ENCODE peak calls at places on chromosome 10, in six cellular contexts. Z, G, L, J, C and R are unnamed samples.

GRCh38 chr10:43606323-43607198 is at the start of gene ZNF485:
- DNase-seq in Z (peak; percentile 69), G (peak; percentile 59), L (peak; percentile 66), J (peak; percentile 84), C (peak; percentile 69), R (peak; percentile 85)

GRCh38 chr10:130636303-130636702 is 500.1 kb downstream of the GLRX3 start:
- DNase-seq in Z (no peak), G (no peak), L (no peak), J (no peak), C (no peak), R (no peak)

GRCh38 chr10:32265756-32266155 is 81.2 kb downstream of the EPC1 start:
- DNase-seq in Z (no peak), G (no peak), L (no peak), J (no peak), C (no peak), R (no peak)

GRCh38 chr10:79404231-79404609 is 41.2 kb downstream of the ZCCHC24 start:
- DNase-seq in Z (peak; percentile 81), G (no peak), L (peak; percentile 81), J (peak; percentile 50), C (peak; percentile 93), R (peak; percentile 88)

GRCh38 chr10:29694121-29694520 is 59.4 kb upstream of the SVIL start:
- DNase-seq in Z (no peak), G (no peak), L (no peak), J (no peak), C (no peak), R (no peak)

GRCh38 chr10:32084484-32084883 is 28.3 kb upstream of the KIF5B start:
- DNase-seq in Z (no peak), G (no peak), L (no peak), J (no peak), C (no peak), R (no peak)

GRCh38 chr10:28181478-28182096 is 121.3 kb downstream of the MPP7 start:
- DNase-seq in Z (peak; percentile 35), G (no peak), L (peak; percentile 34), J (no peak), C (peak; percentile 6), R (peak; percentile 43)

GRCh38 chr10:116553378-116553980 is 7.7 kb downstream of the PNLIP start:
- DNase-seq in Z (peak; percentile 29), G (no peak), L (no peak), J (no peak), C (no peak), R (no peak)

GRCh38 chr10:93267521-93267920 is 193.8 kb downstream of the CYP26A1 start:
- DNase-seq in Z (no peak), G (no peak), L (no peak), J (no peak), C (no peak), R (no peak)

GRCh38 chr10:15601819-15602218 is 117.9 kb downstream of the ITGA8 start:
- DNase-seq in Z (no peak), G (no peak), L (no peak), J (no peak), C (no peak), R (no peak)

GRCh38 chr10:19730071-19730470 is 86.2 kb upstream of the PLXDC2 start:
- DNase-seq in Z (peak; percentile 28), G (no peak), L (peak; percentile 71), J (no peak), C (peak; percentile 79), R (peak; percentile 65)

GRCh38 chr10:80590585-80591125 is 53.0 kb downstream of the SH2D4B start:
- DNase-seq in Z (no peak), G (no peak), L (no peak), J (no peak), C (no peak), R (no peak)

GRCh38 chr10:51073461-51074237 is 638 bp upstream of the PRKG1 start:
- DNase-seq in Z (peak; percentile 74), G (no peak), L (no peak), J (no peak), C (peak; percentile 23), R (peak; percentile 66)

GRCh38 chr10:92328999-92329398 is 38.0 kb downstream of the MARCHF5 start:
- DNase-seq in Z (peak; percentile 77), G (no peak), L (no peak), J (no peak), C (no peak), R (no peak)

GRCh38 chr10:1477578-1477977 is 259.7 kb downstream of the ADARB2 start:
- DNase-seq in Z (no peak), G (no peak), L (no peak), J (no peak), C (no peak), R (no peak)

GRCh38 chr10:88926484-88927249 is 25.9 kb downstream of the ACTA2 start:
- DNase-seq in Z (no peak), G (no peak), L (peak; percentile 88), J (no peak), C (peak; percentile 99), R (peak; percentile 88)

GRCh38 chr10:104322416-104322782 is 15.9 kb downstream of the ITPRIP start:
- DNase-seq in Z (no peak), G (no peak), L (no peak), J (peak; percentile 77), C (peak; percentile 8), R (no peak)

GRCh38 chr10:78740976-78741375 is 327.8 kb upstream of the ZMIZ1 start:
- DNase-seq in Z (no peak), G (no peak), L (no peak), J (no peak), C (no peak), R (no peak)

GRCh38 chr10:93515963-93516450 is 19.6 kb downstream of the CEP55 start:
- DNase-seq in Z (no peak), G (no peak), L (no peak), J (no peak), C (peak; percentile 67), R (peak; percentile 24)

GRCh38 chr10:11364241-11364640 is 247.2 kb downstream of the USP6NL start:
- DNase-seq in Z (no peak), G (no peak), L (no peak), J (no peak), C (no peak), R (no peak)

GRCh38 chr10:120429395-120429794 is 27.6 kb upstream of the PLPP4 start:
- DNase-seq in Z (no peak), G (no peak), L (peak; percentile 96), J (no peak), C (peak; percentile 80), R (no peak)

GRCh38 chr10:79374312-79375191 is 27.3 kb downstream of the PPIF start:
- DNase-seq in Z (peak; percentile 100), G (peak; percentile 62), L (peak; percentile 59), J (peak; percentile 87), C (peak; percentile 78), R (peak; percentile 82)

GRCh38 chr10:50641636-50642035 is 17.9 kb upstream of the SGMS1 start:
- DNase-seq in Z (peak; percentile 72), G (no peak), L (no peak), J (no peak), C (no peak), R (peak; percentile 11)

GRCh38 chr10:21488246-21488953 is 37.1 kb downstream of the SKIDA1 start:
- DNase-seq in Z (no peak), G (no peak), L (peak; percentile 51), J (no peak), C (peak; percentile 65), R (no peak)
- H3K4me3 ChIP-seq in Z (no peak overlapping the region), G (no peak overlapping the region), L (no peak overlapping the region), J (no peak overlapping the region), C (no peak overlapping the region), R (no peak overlapping the region)

DNA sequence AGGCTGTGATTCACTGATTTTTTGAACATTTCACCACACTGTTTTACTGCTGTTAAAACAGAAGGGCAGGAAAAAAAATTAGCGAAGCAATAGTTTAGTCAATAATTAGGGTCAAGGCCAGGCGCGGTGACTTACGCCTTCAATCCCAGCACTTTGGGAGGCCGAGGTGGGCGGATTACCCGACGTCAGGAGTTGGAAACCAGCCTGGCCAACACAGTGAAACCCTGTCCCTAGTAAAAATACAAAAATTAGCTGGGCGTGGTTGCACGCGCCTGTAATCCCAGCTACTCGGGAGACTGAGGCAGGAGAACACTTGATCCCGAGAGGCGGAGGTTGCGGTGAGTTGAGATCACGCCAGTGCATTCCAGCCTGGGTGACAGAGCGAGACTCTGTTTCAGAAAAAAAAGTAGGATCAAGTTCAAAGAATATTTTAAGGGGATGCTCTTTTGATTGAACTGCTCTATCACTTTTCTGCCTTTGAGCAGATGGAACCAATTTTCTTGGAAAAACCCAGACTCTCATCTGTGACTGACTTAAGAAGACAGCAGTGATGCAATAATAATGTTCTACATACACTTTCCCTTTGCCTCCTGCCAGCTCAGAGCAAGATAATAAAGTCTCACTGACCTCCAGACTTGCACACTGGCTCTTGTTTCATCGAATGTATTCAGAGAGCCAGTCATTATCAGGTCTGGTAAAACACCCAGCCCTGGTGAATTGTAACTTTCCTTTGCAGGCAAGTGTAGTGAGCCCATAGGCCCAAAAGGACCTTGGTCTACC is 1.6 kb upstream of the PPA1 start:
- DNase-seq in Z (no peak), G (no peak), L (peak; percentile 50), J (no peak), C (peak; percentile 90), R (peak; percentile 95)
- H3K4me3 ChIP-seq in Z (no peak overlapping the region), G (no peak overlapping the region), L (no peak overlapping the region), J (no peak overlapping the region), C (no peak overlapping the region), R (peak overlapping the region; percentile 42)

GRCh38 chr10:125231116-125231812 is 70.9 kb upstream of the CTBP2 start:
- DNase-seq in Z (peak; percentile 91), G (no peak), L (peak; percentile 93), J (no peak), C (peak; percentile 96), R (peak; percentile 97)
- H3K4me3 ChIP-seq in Z (no peak overlapping the region), G (no peak overlapping the region), L (no peak overlapping the region), J (no peak overlapping the region), C (no peak overlapping the region), R (peak overlapping the region; percentile 20)

DNA sequence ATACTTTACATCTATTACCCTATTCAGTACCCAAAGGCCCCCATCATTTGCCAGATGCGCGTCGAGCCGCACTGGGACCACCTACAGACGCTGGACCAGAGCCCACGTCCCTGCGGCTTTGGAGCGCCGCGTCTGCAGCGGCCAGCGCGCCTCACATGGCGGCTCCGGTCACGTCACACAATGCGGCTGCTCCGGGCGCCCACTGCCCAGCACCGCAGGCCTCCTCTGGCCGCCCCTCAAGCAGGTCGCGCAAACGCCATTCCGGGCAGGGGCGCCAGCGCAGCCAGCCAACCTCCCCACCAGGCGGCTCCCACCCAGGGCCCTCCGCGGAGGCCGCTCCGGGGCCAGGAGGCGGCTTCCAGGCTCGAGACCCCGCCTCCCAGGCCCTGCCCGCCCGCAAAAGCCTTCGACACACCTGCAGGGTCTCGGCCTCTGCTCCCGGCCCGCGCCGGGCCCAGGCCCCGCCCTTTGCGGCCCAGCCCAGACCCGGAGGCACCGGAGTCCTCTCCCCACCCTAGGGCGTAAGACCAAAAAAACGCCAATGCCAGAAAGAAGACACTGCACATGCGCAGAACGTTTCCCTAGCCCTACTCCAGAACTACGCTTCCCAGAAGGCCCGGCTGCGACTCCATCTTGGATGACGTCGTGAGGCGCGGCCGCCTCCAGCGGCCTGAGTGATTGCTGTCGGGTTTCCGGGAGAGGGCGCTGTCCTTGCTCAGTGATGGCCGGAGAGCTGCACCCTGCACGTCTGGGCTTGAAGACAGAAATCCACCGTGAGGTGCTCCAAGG is at the start of gene ZNF25:
- DNase-seq in Z (peak; percentile 100), G (peak; percentile 98), L (peak; percentile 98), J (peak; percentile 99), C (peak; percentile 99), R (peak; percentile 99)
- H3K4me3 ChIP-seq in Z (peak within 1 kb of the TSS; percentile 83), G (peak within 1 kb of the TSS; percentile 62), L (peak within 1 kb of the TSS; percentile 73), J (peak within 1 kb of the TSS; percentile 82), C (peak within 1 kb of the TSS; percentile 94), R (peak within 1 kb of the TSS; percentile 90)